ENCODE peak calls at places on chromosomes 16 and 17, in four cellular contexts. One of them, this sample, is unnamed.
A peak's percentile ranks its signal among the peaks of the same experiment; 100 is the strongest.

GRCh38 chr16:70657956-70658355 is 11.6 kb downstream of the IL34 start:
- DNase-seq in IMR-90: no peak
- DNase-seq in GM12878: no peak
- DNase-seq in H1: no peak
- DNase-seq in this sample: no peak

GRCh38 chr16:48384305-48384981 is 770 bp downstream of the SIAH1 start:
- DNase-seq in IMR-90: peak; percentile 40
- DNase-seq in H1: no peak
- DNase-seq in GM12878: no peak
- DNase-seq in this sample: peak; percentile 64

GRCh38 chr16:72995151-72995881 is 52.6 kb downstream of the ZFHX3 start:
- DNase-seq in IMR-90: no peak
- DNase-seq in H1: peak; percentile 23
- DNase-seq in GM12878: no peak
- DNase-seq in this sample: peak; percentile 50

GRCh38 chr17:31858647-31859486 is at the start of gene COPRS:
- DNase-seq in H1: peak; percentile 25
- DNase-seq in GM12878: no peak
- DNase-seq in IMR-90: peak; percentile 81
- DNase-seq in this sample: peak; percentile 81

GRCh38 chr16:57061084-57061905 is 31.1 kb upstream of the CPNE2 start:
- DNase-seq in IMR-90: peak; percentile 19
- DNase-seq in H1: no peak
- DNase-seq in GM12878: no peak
- DNase-seq in this sample: no peak

GRCh38 chr17:9124554-9124935 is 103.2 kb downstream of the NTN1 start:
- DNase-seq in GM12878: no peak
- DNase-seq in H1: no peak
- DNase-seq in IMR-90: no peak
- DNase-seq in this sample: no peak

GRCh38 chr16:71645450-71645849 is 19.5 kb downstream of the MARVELD3 start:
- DNase-seq in GM12878: no peak
- DNase-seq in H1: no peak
- DNase-seq in IMR-90: peak; percentile 38
- DNase-seq in this sample: peak; percentile 70

GRCh38 chr16:48075398-48075797 is 80.4 kb downstream of the ABCC12 start:
- DNase-seq in IMR-90: peak; percentile 80
- DNase-seq in H1: no peak
- DNase-seq in GM12878: no peak
- DNase-seq in this sample: no peak

GRCh38 chr17:71441098-71441497 is 679.7 kb upstream of the SOX9 start:
- DNase-seq in IMR-90: peak; percentile 95
- DNase-seq in GM12878: no peak
- DNase-seq in H1: no peak
- DNase-seq in this sample: peak; percentile 45

GRCh38 chr17:14019186-14019956 is 49.9 kb upstream of the COX10 start:
- DNase-seq in H1: no peak
- DNase-seq in IMR-90: peak; percentile 57
- DNase-seq in GM12878: no peak
- DNase-seq in this sample: no peak

GRCh38 chr17:40415390-40415789 is 2.3 kb downstream of the TOP2A start:
- DNase-seq in GM12878: no peak
- DNase-seq in IMR-90: peak; percentile 59
- DNase-seq in H1: no peak
- DNase-seq in this sample: peak; percentile 57

GRCh38 chr16:47037746-47038458 is 64.4 kb upstream of the DNAJA2 start:
- DNase-seq in IMR-90: peak; percentile 62
- DNase-seq in H1: no peak
- DNase-seq in GM12878: peak; percentile 40
- DNase-seq in this sample: peak; percentile 89

GRCh38 chr17:61325382-61326073 is 74.1 kb upstream of the TBX2 start:
- DNase-seq in IMR-90: peak; percentile 81
- DNase-seq in H1: no peak
- DNase-seq in GM12878: no peak
- DNase-seq in this sample: no peak

GRCh38 chr17:73770115-73770848 is 126.0 kb upstream of the SDK2 start:
- DNase-seq in IMR-90: peak; percentile 50
- DNase-seq in GM12878: no peak
- DNase-seq in H1: no peak
- DNase-seq in this sample: peak; percentile 57

GRCh38 chr16:71885261-71885650 is 1.3 kb upstream of the ZNF821 start:
- DNase-seq in IMR-90: no peak
- DNase-seq in H1: no peak
- DNase-seq in GM12878: no peak
- DNase-seq in this sample: no peak

GRCh38 chr16:86702824-86703588 is 124.7 kb downstream of the FOXL1 start:
- DNase-seq in H1: no peak
- DNase-seq in IMR-90: no peak
- DNase-seq in GM12878: peak; percentile 4
- DNase-seq in this sample: no peak

GRCh38 chr16:86704516-86704915 is 126.2 kb downstream of the FOXL1 start:
- DNase-seq in IMR-90: no peak
- DNase-seq in GM12878: no peak
- DNase-seq in H1: no peak
- DNase-seq in this sample: no peak

GRCh38 chr16:86697715-86698114 is 119.4 kb downstream of the FOXL1 start:
- DNase-seq in H1: no peak
- DNase-seq in IMR-90: peak; percentile 49
- DNase-seq in GM12878: no peak
- DNase-seq in this sample: no peak

GRCh38 chr16:86701286-86701975 is 123.1 kb downstream of the FOXL1 start:
- DNase-seq in GM12878: no peak
- DNase-seq in H1: no peak
- DNase-seq in IMR-90: no peak
- DNase-seq in this sample: no peak

DNA sequence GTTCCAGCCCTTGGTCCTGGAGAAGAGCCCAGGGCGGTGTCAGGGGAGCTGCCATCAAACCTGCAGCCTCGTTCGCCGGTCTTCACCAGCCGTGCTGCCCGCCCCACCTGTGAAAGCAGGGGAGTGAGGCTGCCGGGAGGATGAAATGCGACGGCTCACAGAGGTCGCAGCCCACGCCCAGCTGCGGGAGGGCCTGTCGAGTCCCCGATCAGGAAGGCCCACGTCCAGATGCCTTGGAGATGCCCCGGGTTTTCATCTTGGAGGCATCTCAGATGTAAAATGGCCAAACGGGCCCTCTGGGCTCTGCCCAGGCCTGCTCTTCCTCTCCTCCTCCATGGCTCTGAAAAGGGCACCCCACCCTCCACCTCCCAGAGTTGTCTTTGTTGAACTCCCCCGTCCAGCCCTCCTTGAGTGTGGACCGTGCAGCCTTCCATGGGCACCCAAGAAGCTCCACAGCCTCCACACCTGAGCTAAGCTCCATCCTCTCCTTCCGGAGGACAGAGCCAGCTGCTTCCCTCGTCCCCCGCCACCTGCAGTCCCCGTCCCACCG is 122.1 kb downstream of the FOXL1 start:
- DNase-seq in H1: no peak
- DNase-seq in IMR-90: no peak
- DNase-seq in GM12878: no peak
- DNase-seq in this sample: no peak
- H3K4me3 ChIP-seq in H1: no peak overlapping the region
- H3K4me3 ChIP-seq in IMR-90: no peak overlapping the region
- H3K4me3 ChIP-seq in GM12878: no peak overlapping the region
- H3K4me3 ChIP-seq in this sample: no peak overlapping the region

GRCh38 chr17:79090503-79091372 is 16.1 kb downstream of the ENGASE start:
- DNase-seq in IMR-90: no peak
- DNase-seq in H1: no peak
- DNase-seq in GM12878: no peak
- DNase-seq in this sample: no peak
- TF ChIP-seq RFX5 in IMR-90: no peak
- TF ChIP-seq RFX5 in H1: no peak
- TF ChIP-seq RFX5 in GM12878: no peak
- TF ChIP-seq RFX5 in this sample: no peak

GRCh38 chr17:17206913-17207368 is 808 bp upstream of the PLD6 start:
- DNase-seq in H1: no peak
- DNase-seq in GM12878: no peak
- DNase-seq in IMR-90: no peak
- DNase-seq in this sample: no peak
- H3K4me3 ChIP-seq in H1: no peak overlapping the region
- H3K4me3 ChIP-seq in GM12878: no peak overlapping the region
- H3K4me3 ChIP-seq in IMR-90: no peak overlapping the region
- H3K4me3 ChIP-seq in this sample: no peak overlapping the region

GRCh38 chr16:83513006-83513755 is 294.6 kb upstream of the HSBP1 start:
- DNase-seq in IMR-90: peak; percentile 89
- DNase-seq in GM12878: no peak
- DNase-seq in H1: no peak
- DNase-seq in this sample: no peak
- TF ChIP-seq RFX5 in IMR-90: no peak
- TF ChIP-seq RFX5 in GM12878: no peak
- TF ChIP-seq RFX5 in H1: no peak
- TF ChIP-seq RFX5 in this sample: no peak

DNA sequence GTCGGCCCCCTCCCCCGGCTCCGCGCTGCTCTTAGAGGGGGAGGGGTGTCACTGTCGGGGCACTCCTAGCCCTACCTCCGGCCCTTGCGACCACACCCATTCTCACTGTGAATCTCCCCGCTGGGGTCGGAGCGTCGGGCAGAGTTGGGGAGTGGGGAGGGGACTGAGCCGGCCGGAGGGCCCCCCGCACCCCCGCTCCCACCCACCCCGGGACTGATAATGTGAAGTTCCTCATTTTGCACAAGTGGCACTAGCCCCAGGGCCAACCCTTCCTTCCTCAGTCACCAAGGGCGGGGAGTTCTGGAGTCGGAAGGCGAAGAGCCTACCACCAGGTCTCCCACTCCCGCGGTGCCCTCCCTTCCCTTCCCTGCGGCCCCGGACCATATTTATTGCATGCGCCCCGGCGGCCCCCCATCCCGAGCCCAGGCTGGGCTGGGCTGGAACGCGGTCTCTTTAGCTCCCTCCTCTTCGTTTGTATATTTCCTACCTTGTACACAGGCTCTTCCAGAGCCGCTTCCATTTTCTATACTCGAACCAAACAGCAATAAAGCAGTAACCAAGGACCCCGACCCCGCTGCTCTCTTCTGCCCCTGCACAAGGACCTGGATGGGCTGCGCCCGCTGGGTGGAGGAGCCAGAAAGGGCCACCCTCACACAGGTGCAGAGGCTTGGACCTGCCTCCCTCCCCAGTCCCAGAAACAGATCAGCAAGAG is 4.4 kb downstream of the HIC1 start:
- DNase-seq in H1: no peak
- DNase-seq in GM12878: no peak
- DNase-seq in IMR-90: no peak
- DNase-seq in this sample: no peak
- H3K4me3 ChIP-seq in H1: peak overlapping the region; percentile 9
- H3K4me3 ChIP-seq in GM12878: peak overlapping the region; percentile 95
- H3K4me3 ChIP-seq in IMR-90: no peak overlapping the region
- H3K4me3 ChIP-seq in this sample: no peak overlapping the region

This sample was measured in A549.